ENCODE peak calls at places on chromosomes 7 and 10, in four cellular contexts. I, B, M and Z are unnamed samples.

GRCh38 chr7:32175099-32175498 is 104.9 kb upstream of the PDE1C start:
- DNase-seq in I (no peak), M (no peak), B (no peak), Z (no peak)

GRCh38 chr7:10643545-10643944 is 330.1 kb upstream of the PHF14 start:
- DNase-seq in I (no peak), M (no peak), B (no peak), Z (no peak)

GRCh38 chr7:138974103-138974502 is 7.1 kb downstream of the KIAA1549 start:
- DNase-seq in M (no peak), I (no peak), B (peak), Z (no peak)

GRCh38 chr10:43323245-43323644 is 48.2 kb upstream of the FXYD4 start:
- DNase-seq in I (no peak), B (no peak), M (no peak), Z (no peak)

GRCh38 chr7:151759591-151760042 is 117.3 kb downstream of the PRKAG2 start:
- DNase-seq in I (no peak), M (peak), B (no peak), Z (no peak)

GRCh38 chr10:85187047-85187446 is 858.7 kb downstream of the CCSER2 start:
- DNase-seq in I (no peak), B (no peak), M (no peak), Z (no peak)

GRCh38 chr10:6234371-6234770 is 31.6 kb downstream of the PFKFB3 start:
- DNase-seq in M (no peak), I (no peak), B (no peak), Z (no peak)

GRCh38 chr10:600876-601275 is 88.6 kb downstream of the DIP2C start:
- DNase-seq in B (peak), M (no peak), I (no peak), Z (no peak)

GRCh38 chr7:31882187-31882586 is 188.0 kb downstream of the PDE1C start:
- DNase-seq in M (peak), I (no peak), B (no peak), Z (no peak)

GRCh38 chr7:51259766-51260165 is 56.8 kb downstream of the COBL start:
- DNase-seq in I (no peak), B (no peak), M (no peak), Z (no peak)

DNA sequence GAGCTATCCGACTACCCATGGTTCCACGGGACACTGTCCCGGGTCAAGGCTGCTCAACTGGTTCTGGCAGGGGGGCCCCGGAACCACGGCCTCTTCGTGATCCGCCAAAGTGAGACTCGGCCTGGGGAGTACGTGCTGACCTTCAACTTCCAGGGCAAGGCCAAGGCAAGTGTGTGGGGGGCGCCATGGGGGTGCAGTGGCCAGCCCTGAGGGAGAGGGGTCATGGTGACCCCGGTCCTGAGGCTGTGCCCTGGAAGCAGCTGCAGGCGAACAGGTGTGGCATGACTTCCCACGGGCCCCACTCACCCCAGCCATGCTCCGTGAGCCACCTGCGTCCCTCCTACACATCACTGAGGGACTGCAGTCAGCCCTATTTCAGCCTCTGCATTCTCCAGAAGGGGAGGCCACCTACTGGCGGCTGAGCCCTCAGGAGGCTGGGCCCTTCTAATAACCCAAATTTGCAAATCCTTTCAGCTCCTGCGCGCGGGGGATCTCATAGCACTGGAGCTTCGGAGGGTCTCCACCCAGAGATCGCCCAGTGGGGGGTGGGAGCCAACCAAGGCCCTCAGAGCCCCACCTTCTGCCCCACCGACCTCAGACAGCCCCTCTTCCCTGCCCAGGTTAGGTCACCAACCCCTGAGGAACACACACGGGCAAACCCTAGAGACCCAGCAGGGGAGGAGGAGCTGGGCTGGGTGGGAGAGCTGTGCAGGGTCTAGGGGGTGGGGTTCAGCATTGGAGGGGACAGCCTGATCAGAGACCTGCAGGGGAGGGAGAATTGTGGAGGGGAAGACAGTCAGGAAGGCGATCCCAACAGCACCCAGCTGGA is 30.8 kb downstream of the SH2B2 start:
- DNase-seq in M (no peak), B (no peak), I (no peak), Z (no peak)
- TF ChIP-seq CTCF in M (no peak), B (no peak), I (no peak), Z (no peak)

GRCh38 chr7:158885624-158886023 is 29.3 kb downstream of the DYNC2I1 start:
- DNase-seq in M (peak), I (no peak), B (no peak), Z (no peak)
- TF ChIP-seq CTCF in M (peak), I (peak), B (no peak), Z (no peak)

DNA sequence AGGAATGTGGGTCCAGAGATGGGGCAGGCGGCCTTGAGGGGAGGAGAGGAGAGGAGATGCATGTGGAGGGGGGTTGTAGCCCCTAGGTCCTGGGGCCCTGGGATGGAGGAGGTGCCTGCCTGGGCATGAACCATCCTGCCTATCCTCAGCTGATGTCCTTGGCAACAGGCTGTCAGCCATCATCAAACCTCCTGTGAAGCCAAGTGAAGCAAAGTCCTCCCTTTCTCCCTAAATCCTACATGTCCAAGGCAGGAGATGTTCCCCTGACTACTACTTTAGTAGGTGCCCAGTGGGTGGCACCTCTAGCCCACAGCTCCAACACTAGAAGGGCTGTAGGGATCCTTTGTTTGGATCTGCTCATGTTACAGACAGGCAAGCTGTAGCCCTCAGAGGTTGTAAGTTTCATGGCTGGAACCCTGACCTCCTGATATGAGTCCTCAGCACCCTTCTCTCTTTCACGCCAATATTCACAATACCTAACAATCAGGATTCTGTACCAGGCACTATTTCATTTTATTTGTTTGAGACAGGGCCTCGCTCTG is 66.6 kb upstream of the SYPL1 start:
- DNase-seq in I (no peak), M (peak), B (no peak), Z (no peak)
- TF ChIP-seq CTCF in I (peak), M (peak), B (no peak), Z (no peak)

GRCh38 chr10:55629792-55630490 is 731.1 kb downstream of the ZWINT start:
- DNase-seq in I (no peak), M (peak), B (no peak), Z (no peak)
- TF ChIP-seq CTCF in I (peak), M (peak), B (no peak), Z (no peak)

DNA sequence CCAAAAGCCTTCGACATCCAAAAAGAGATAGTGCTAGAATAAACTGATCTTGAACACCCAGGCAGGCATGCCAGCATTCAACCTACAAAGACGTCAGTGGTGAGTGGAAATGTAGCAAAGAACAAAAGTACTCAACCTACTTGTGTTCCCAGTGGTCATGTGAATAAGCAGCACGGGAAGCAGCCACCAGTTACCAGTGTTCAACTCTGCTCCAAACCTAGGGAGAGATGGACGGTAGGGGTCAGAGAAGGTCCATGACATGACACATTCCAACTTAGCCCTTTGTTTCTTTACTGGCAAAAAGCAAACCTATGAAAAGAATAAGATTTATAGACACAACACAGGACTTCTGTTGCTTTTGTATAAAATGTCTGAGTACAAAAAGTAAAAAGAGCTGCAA is 511.4 kb downstream of the XPNPEP1 start:
- DNase-seq in I (no peak), B (no peak), M (peak), Z (no peak)
- TF ChIP-seq CTCF in I (no peak), B (no peak), M (no peak), Z (no peak)

DNA sequence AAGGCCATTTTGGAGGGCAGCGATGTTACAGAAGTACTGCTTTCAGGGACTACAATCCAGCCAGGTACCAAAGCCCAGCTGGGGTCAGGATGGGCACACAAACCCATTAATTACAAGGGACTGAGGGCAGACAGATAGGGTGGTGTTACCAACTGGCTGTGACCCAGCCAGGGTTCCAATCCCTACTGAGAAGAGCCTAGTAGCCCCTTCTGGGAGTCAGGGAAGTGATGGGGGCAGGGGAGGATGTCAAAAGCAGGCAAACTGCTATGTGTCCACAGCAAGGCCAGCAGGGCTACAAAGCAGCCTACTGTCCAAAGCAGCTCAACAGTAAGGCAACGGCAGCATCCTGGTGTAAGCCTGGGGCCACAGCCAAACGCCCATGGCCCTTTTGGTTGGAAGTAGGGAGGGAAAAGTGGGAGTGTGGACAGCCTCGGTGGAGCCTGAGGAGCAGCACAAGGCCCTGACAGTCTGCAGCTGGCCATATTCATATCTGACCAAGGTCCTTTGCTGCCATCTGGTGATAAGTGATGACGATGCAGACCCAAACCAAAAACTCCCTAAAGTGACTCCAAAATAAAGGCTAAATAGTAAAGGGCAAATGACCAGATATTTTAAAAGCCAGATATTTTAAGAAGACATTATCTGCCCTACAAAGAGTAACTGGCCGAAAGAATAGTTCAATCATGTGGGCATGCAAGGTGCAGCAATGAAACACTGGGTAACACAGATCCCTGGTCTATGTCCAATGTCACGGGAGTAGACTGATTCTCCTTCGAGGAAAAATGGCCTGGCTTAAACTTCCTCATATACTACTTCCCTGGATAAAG is 56.9 kb downstream of the XPNPEP1 start:
- DNase-seq in M (peak), I (no peak), B (peak), Z (no peak)
- TF ChIP-seq CTCF in M (peak), I (peak), B (no peak), Z (no peak)

DNA sequence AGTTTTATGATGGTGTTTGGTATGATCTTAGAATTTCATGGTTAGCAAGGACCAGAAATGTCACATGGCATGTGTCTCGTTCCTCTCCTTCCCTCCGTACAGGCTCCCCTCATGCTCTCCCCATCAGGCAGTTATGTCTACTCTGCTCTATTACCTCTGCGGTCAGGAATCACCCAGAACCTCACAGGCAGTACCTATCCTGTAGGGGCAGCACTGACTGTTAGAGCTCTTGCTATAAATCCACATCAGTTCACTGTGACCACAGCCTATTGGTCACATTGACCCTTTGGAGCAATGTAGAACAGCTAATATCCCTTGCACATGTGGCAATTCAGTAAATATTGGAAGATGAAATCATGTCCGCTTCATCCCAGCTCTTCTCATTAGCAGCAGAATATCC is 151.8 kb downstream of the WNT2 start:
- DNase-seq in B (no peak), I (no peak), M (no peak), Z (no peak)
- TF ChIP-seq CTCF in B (no peak), I (no peak), M (no peak), Z (no peak)

GRCh38 chr10:37991655-37992054 is 15.2 kb upstream of the ZNF25 start:
- DNase-seq in B (no peak), M (no peak), I (no peak), Z (no peak)

DNA sequence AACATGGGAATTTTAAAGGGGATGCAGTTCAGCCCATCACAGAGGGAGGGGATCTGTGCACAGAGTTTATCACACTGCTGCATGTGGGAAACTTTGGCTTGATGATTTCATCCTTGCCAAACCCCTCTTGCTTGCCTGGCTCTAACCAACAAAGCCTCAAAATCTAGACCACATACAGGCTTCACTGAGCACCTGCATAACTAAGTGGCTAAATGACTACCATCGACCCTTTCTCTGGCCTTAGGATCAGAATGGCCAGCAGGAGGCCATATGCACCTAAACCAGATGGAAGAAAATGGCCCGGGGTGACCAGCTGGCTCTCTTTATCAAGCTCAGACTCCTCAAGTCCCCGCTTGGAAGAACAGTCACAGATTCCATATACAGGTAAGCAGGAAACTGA is 15.6 kb upstream of the ZNF25 start:
- DNase-seq in B (no peak), M (no peak), I (no peak), Z (no peak)
- TF ChIP-seq CTCF in B (no peak), M (no peak), I (no peak), Z (no peak)

DNA sequence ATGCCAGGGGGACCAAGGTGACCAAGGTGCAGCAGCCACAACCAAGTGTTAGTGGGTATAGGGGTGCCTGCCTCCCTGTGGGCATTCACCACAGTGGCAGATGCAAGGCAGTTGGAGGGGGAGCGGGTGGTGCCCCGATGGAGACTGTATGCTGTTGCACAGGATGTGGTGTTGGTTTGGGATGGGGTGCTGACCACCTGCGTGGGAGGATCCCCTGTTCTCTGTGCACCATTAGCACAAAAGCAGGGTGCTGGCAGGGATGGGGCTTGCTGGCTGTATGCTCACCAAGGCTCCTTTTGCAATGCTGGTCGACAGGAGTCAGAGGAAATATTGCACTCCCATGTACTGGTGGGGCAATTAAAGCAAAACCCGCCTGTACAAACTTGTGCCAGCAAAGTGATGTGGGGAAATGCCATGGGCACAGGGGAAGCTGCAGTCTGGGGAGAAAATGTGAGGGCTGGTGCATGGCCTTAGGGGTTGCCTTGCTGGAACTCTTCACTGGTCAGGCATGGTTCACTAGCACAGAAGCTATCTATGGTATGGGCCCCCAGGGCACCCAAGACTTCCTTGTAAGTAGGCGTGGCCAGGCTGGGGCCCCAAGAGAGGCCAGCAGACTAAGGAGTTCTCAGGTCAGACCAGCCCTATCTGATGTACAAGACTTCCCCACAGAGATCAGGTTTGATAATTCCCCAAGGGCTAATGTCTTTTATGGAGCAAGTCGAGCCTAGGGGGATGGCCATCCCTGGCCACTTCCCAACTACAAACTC is 51.9 kb upstream of the GNAT3 start:
- DNase-seq in B (no peak), M (no peak), I (no peak), Z (no peak)
- TF ChIP-seq CTCF in B (no peak), M (no peak), I (no peak), Z (no peak)

DNA sequence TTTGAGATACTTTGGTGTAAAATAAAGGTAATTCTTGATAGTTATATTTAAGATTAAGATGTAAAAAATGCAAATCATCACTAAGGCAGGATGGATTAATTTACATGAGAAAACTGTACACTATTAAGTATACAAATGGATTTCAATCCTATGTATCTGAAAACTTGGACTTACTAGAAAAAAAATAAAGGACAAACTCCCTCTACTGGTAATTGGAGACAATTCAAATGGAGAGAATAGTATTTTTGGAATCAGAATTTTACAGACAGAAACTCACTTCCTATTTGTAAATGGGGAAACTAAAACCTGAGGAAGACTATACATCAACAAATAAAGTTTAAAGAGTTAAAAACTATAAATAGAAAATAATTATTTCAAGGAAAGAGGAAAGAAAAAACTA is 62.6 kb downstream of the CUL2 start:
- DNase-seq in M (peak), I (no peak), B (no peak), Z (no peak)
- TF ChIP-seq CTCF in M (peak), I (peak), B (no peak), Z (no peak)